ENCODE peak calls at places on chromosomes 7 and 10, in five cellular contexts. E is AG04450; T is naive thymus-derived CD4-positive, alpha-beta T cell; I is CD8-positive, alpha-beta T cell; R is A549. N is an unnamed sample. For H3K9me3, the result is how much of the 10 kb centered on the place peaks cover.

GRCh38 chr10:75803816-75804576 is 372.6 kb downstream of the LRMDA start:
- DNase-seq in E (no peak), R (no peak), T (no peak), I (no peak), N (no peak)

GRCh38 chr10:101576229-101576863 is 11.7 kb downstream of the POLL start:
- DNase-seq in I (no peak), T (no peak), E (no peak), R (no peak), N (no peak)

GRCh38 chr7:1407883-1408282 is 51.4 kb downstream of the MICALL2 start:
- DNase-seq in E (no peak), I (no peak), T (no peak), R (no peak), N (no peak)

GRCh38 chr7:28328822-28329615 is 83.3 kb upstream of the CREB5 start:
- DNase-seq in E (no peak), T (no peak), I (no peak), R (no peak), N (no peak)

GRCh38 chr7:120842131-120842621 is 15.8 kb downstream of the TSPAN12 start:
- DNase-seq in R (no peak), I (no peak), E (no peak), T (no peak), N (no peak)

GRCh38 chr7:83413425-83413824 is 235.5 kb downstream of the SEMA3E start:
- DNase-seq in I (no peak), E (no peak), R (no peak), T (no peak), N (no peak)

GRCh38 chr10:71725998-71726672 is 6.6 kb upstream of the C10orf105 start:
- DNase-seq in R (peak), T (no peak), E (no peak), I (peak), N (peak)

GRCh38 chr10:124693801-124694416 is 50.3 kb downstream of the FAM53B start:
- DNase-seq in R (no peak), T (no peak), I (no peak), E (no peak), N (no peak)

GRCh38 chr7:44172352-44172751 is 16.9 kb downstream of the GCK start:
- DNase-seq in I (no peak), E (no peak), R (no peak), T (no peak), N (no peak)

GRCh38 chr10:114758331-114758730 is 63.2 kb upstream of the FHIP2A start:
- DNase-seq in I (no peak), R (no peak), T (no peak), E (no peak), N (no peak)

GRCh38 chr7:52260046-52260665 is 775.3 kb upstream of the POM121L12 start:
- DNase-seq in I (no peak), T (no peak), R (no peak), E (no peak), N (no peak)

GRCh38 chr10:22681783-22682183 is 32.6 kb downstream of the PIP4K2A start:
- DNase-seq in T (no peak), R (peak), I (peak), E (no peak), N (no peak)

GRCh38 chr10:3805227-3805790 is 20.3 kb upstream of the KLF6 start:
- DNase-seq in I (peak), R (no peak), E (no peak), T (peak), N (no peak)

GRCh38 chr10:100878291-100878910 is 34.4 kb upstream of the SLF2 start:
- DNase-seq in R (peak), I (peak), T (no peak), E (peak), N (no peak)

GRCh38 chr7:151890355-151891004 is 13.6 kb upstream of the PRKAG2 start:
- DNase-seq in I (no peak), E (no peak), T (no peak), R (no peak), N (no peak)

GRCh38 chr7:50509459-50509858 is 55.7 kb downstream of the DDC start:
- DNase-seq in I (no peak), R (no peak), E (no peak), T (no peak), N (no peak)

GRCh38 chr10:114017873-114018272 is 25.8 kb upstream of the ADRB1 start:
- DNase-seq in T (no peak), E (no peak), R (no peak), I (no peak), N (no peak)

GRCh38 chr10:95260909-95261552 is 29.8 kb downstream of the PDLIM1 start:
- DNase-seq in T (no peak), E (no peak), R (no peak), I (no peak), N (no peak)

GRCh38 chr10:61464461-61465215 is 11.5 kb upstream of the TMEM26 start:
- DNase-seq in I (no peak), T (no peak), E (peak), R (no peak), N (no peak)

GRCh38 chr10:66378117-66378876 is 547.5 kb upstream of the LRRTM3 start:
- DNase-seq in T (no peak), I (no peak), R (no peak), E (no peak), N (no peak)

GRCh38 chr10:83522881-83523386 is 616.4 kb upstream of the GHITM start:
- DNase-seq in R (no peak), I (no peak), E (no peak), T (no peak), N (no peak)

GRCh38 chr7:128114806-128115205 is 83.6 kb upstream of the LRRC4 start:
- DNase-seq in E (no peak), T (no peak), R (no peak), I (no peak), N (no peak)

GRCh38 chr10:91856637-91857036 is 52.6 kb downstream of the FGFBP3 start:
- DNase-seq in T (no peak), I (no peak), R (no peak), E (no peak), N (no peak)

GRCh38 chr7:110382736-110383135 is 708.2 kb upstream of the LRRN3 start:
- DNase-seq in T (no peak), I (no peak), E (no peak), R (no peak), N (no peak)

GRCh38 chr7:29053105-29053872 is 93.0 kb downstream of the CPVL start:
- DNase-seq in T (no peak), R (no peak), I (no peak), E (no peak), N (no peak)

GRCh38 chr10:65769828-65770227 is 1156.0 kb upstream of the LRRTM3 start:
- DNase-seq in E (no peak), T (no peak), I (no peak), R (no peak), N (no peak)

GRCh38 chr10:69042417-69042816 is 45.5 kb upstream of the SRGN start:
- DNase-seq in E (no peak), I (no peak), R (no peak), T (no peak), N (no peak)

GRCh38 chr7:82542665-82543064 is 99.1 kb upstream of the CACNA2D1 start:
- DNase-seq in I (no peak), R (no peak), E (peak), T (no peak), N (no peak)

GRCh38 chr7:103439661-103440060 is 6.3 kb downstream of the SLC26A5 start:
- DNase-seq in E (no peak), T (no peak), R (no peak), I (no peak), N (no peak)

GRCh38 chr7:13979671-13980438 is 9.6 kb downstream of the ETV1 start:
- DNase-seq in R (no peak), I (no peak), T (no peak), E (no peak), N (no peak)

GRCh38 chr10:110512461-110513187 is 14.9 kb downstream of the DUSP5 start:
- DNase-seq in E (peak), I (no peak), R (peak), T (no peak), N (no peak)

GRCh38 chr10:490256-490655 is 199.2 kb downstream of the DIP2C start:
- DNase-seq in T (no peak), R (no peak), I (no peak), E (no peak), N (no peak)

GRCh38 chr10:110411047-110411410 is 86.7 kb upstream of the DUSP5 start:
- DNase-seq in I (no peak), T (no peak), E (no peak), R (no peak), N (no peak)

GRCh38 chr7:94655562-94655883 is 410 bp downstream of the SGCE start:
- DNase-seq in E (no peak), T (no peak), R (no peak), I (no peak), N (no peak)

GRCh38 chr10:68135922-68136718 is 26.8 kb downstream of the MYPN start:
- DNase-seq in R (peak), E (no peak), I (no peak), T (no peak), N (no peak)

GRCh38 chr10:11547111-11547625 is 64.3 kb downstream of the USP6NL start:
- DNase-seq in R (no peak), I (no peak), E (no peak), T (no peak), N (no peak)

GRCh38 chr7:100132697-100133137 is 6.0 kb downstream of the MBLAC1 start:
- DNase-seq in I (peak), T (peak), E (no peak), R (peak), N (peak)

DNA sequence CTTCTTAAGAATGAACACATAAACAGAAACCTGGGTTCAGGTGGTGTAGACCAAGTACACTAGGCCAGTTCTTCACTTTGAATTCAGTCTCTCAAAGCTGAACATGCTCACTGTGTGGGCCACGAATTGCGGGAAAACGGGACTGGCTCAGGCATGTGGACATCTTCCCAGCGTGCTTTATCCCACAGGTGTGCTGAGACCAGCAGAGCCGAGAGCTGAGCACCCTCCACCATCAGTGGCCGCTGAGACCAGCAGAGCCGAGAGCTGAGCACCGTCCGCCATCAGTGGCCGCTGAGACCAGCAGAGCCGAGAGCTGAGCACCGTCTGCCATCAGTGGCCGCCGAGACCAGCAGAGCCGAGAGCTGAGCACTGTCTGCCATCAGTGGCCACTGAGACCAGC is 265.4 kb downstream of the DNAJB6 start:
- DNase-seq in I (no peak), R (no peak), E (no peak), T (no peak), N (no peak)
- H3K9me3 ChIP-seq in I (under half), R (under half), E (half or more), T (under half), N (under half)

GRCh38 chr7:107254398-107254985 is 85.7 kb downstream of the HBP1 start:
- DNase-seq in R (no peak), E (no peak), I (no peak), T (no peak), N (no peak)
- H3K9me3 ChIP-seq in R (under half), E (under half), I (under half), T (under half), N (under half)

GRCh38 chr7:157849726-157850125 is 512.9 kb downstream of the DNAJB6 start:
- DNase-seq in I (no peak), T (no peak), R (no peak), E (no peak), N (no peak)
- H3K9me3 ChIP-seq in I (under half), T (under half), R (under half), E (half or more), N (under half)

GRCh38 chr10:106387063-106387462 is 777.4 kb downstream of the SORCS1 start:
- DNase-seq in R (no peak), E (no peak), I (no peak), T (no peak), N (no peak)

GRCh38 chr10:106395061-106395749 is 769.3 kb downstream of the SORCS1 start:
- DNase-seq in T (no peak), E (no peak), R (no peak), I (no peak), N (no peak)

GRCh38 chr10:106396192-106396591 is 768.3 kb downstream of the SORCS1 start:
- DNase-seq in R (no peak), I (no peak), T (no peak), E (no peak), N (no peak)

GRCh38 chr10:106392781-106393180 is 771.7 kb downstream of the SORCS1 start:
- DNase-seq in E (no peak), I (no peak), T (no peak), R (no peak), N (no peak)
- H3K9me3 ChIP-seq in E (under half), I (under half), T (under half), R (under half), N (under half)

GRCh38 chr7:150345012-150345411 is 3.6 kb upstream of the RARRES2 start:
- DNase-seq in E (no peak), T (no peak), I (no peak), R (no peak), N (no peak)
- H3K9me3 ChIP-seq in E (under half), T (under half), I (under half), R (under half), N (under half)

GRCh38 chr10:38050212-38050611 is 39.7 kb downstream of the ZNF33A start:
- DNase-seq in E (no peak), R (no peak), T (no peak), I (no peak), N (no peak)
- H3K9me3 ChIP-seq in E (under half), R (half or more), T (under half), I (under half), N (under half)

GRCh38 chr7:17497136-17497535 is 198.7 kb downstream of the AHR start:
- DNase-seq in E (no peak), I (no peak), R (no peak), T (no peak), N (no peak)
- H3K9me3 ChIP-seq in E (under half), I (under half), R (under half), T (under half), N (under half)